ENCODE peak calls at places on chromosomes 6 and 20, in nine cellular contexts. One of them, this sample, is unnamed.

GRCh38 chr6:154187203-154187602 is 148.2 kb downstream of the OPRM1 start:
- DNase-seq in MM.1S: no peak
- DNase-seq in HL-60: no peak
- DNase-seq in mesothelial cell of epicardium: no peak
- DNase-seq in GM13977: no peak
- DNase-seq in fibroblast of mammary gland: no peak
- DNase-seq in astrocyte of the cerebellum: no peak
- DNase-seq in GM10248: no peak
- DNase-seq in fibroblast of pulmonary artery: no peak
- DNase-seq in this sample: no peak

GRCh38 chr20:37071481-37071911 is 24.3 kb downstream of the RBL1 start:
- DNase-seq in MM.1S: peak; percentile 53
- DNase-seq in HL-60: no peak
- DNase-seq in mesothelial cell of epicardium: no peak
- DNase-seq in GM13977: no peak
- DNase-seq in fibroblast of mammary gland: peak; percentile 55
- DNase-seq in astrocyte of the cerebellum: no peak
- DNase-seq in GM10248: no peak
- DNase-seq in fibroblast of pulmonary artery: peak; percentile 18
- DNase-seq in this sample: peak; percentile 58

GRCh38 chr6:32685603-32686002 is 19.1 kb upstream of the HLA-DQB1 start:
- DNase-seq in MM.1S: peak; percentile 90
- DNase-seq in HL-60: peak; percentile 29
- DNase-seq in mesothelial cell of epicardium: no peak
- DNase-seq in GM13977: peak; percentile 38
- DNase-seq in fibroblast of mammary gland: peak; percentile 3
- DNase-seq in astrocyte of the cerebellum: no peak
- DNase-seq in GM10248: peak; percentile 61
- DNase-seq in fibroblast of pulmonary artery: no peak
- DNase-seq in this sample: peak; percentile 34

GRCh38 chr6:68633654-68634502 is 1.2 kb upstream of the ADGRB3 start:
- DNase-seq in MM.1S: peak; percentile 13
- DNase-seq in HL-60: no peak
- DNase-seq in mesothelial cell of epicardium: no peak
- DNase-seq in GM13977: no peak
- DNase-seq in fibroblast of mammary gland: no peak
- DNase-seq in astrocyte of the cerebellum: no peak
- DNase-seq in GM10248: no peak
- DNase-seq in fibroblast of pulmonary artery: no peak
- DNase-seq in this sample: no peak

GRCh38 chr6:128144320-128144719 is 243.5 kb upstream of the THEMIS start:
- DNase-seq in MM.1S: no peak
- DNase-seq in HL-60: no peak
- DNase-seq in mesothelial cell of epicardium: no peak
- DNase-seq in GM13977: no peak
- DNase-seq in fibroblast of mammary gland: no peak
- DNase-seq in astrocyte of the cerebellum: no peak
- DNase-seq in GM10248: no peak
- DNase-seq in fibroblast of pulmonary artery: no peak
- DNase-seq in this sample: no peak

GRCh38 chr6:113591896-113592827 is 265.0 kb upstream of the MARCKS start:
- DNase-seq in MM.1S: no peak
- DNase-seq in HL-60: no peak
- DNase-seq in mesothelial cell of epicardium: no peak
- DNase-seq in GM13977: no peak
- DNase-seq in fibroblast of mammary gland: no peak
- DNase-seq in astrocyte of the cerebellum: peak; percentile 76
- DNase-seq in GM10248: no peak
- DNase-seq in fibroblast of pulmonary artery: peak; percentile 72
- DNase-seq in this sample: no peak

GRCh38 chr20:45918182-45918737 is 6.3 kb upstream of the PLTP start:
- DNase-seq in MM.1S: no peak
- DNase-seq in HL-60: no peak
- DNase-seq in mesothelial cell of epicardium: no peak
- DNase-seq in GM13977: no peak
- DNase-seq in fibroblast of mammary gland: peak; percentile 60
- DNase-seq in astrocyte of the cerebellum: no peak
- DNase-seq in GM10248: no peak
- DNase-seq in fibroblast of pulmonary artery: peak; percentile 71
- DNase-seq in this sample: no peak

GRCh38 chr20:35311822-35312221 is 19.6 kb upstream of the FAM83C start:
- DNase-seq in MM.1S: no peak
- DNase-seq in HL-60: no peak
- DNase-seq in mesothelial cell of epicardium: no peak
- DNase-seq in GM13977: no peak
- DNase-seq in fibroblast of mammary gland: no peak
- DNase-seq in astrocyte of the cerebellum: no peak
- DNase-seq in GM10248: no peak
- DNase-seq in fibroblast of pulmonary artery: no peak
- DNase-seq in this sample: no peak

GRCh38 chr6:148395583-148396101 is 53.0 kb downstream of the SASH1 start:
- DNase-seq in MM.1S: no peak
- DNase-seq in HL-60: no peak
- DNase-seq in mesothelial cell of epicardium: no peak
- DNase-seq in GM13977: no peak
- DNase-seq in fibroblast of mammary gland: no peak
- DNase-seq in astrocyte of the cerebellum: no peak
- DNase-seq in GM10248: no peak
- DNase-seq in fibroblast of pulmonary artery: no peak
- DNase-seq in this sample: no peak

GRCh38 chr6:111819458-111819857 is 53.8 kb downstream of the FYN start:
- DNase-seq in MM.1S: no peak
- DNase-seq in HL-60: no peak
- DNase-seq in mesothelial cell of epicardium: no peak
- DNase-seq in GM13977: no peak
- DNase-seq in fibroblast of mammary gland: no peak
- DNase-seq in astrocyte of the cerebellum: no peak
- DNase-seq in GM10248: no peak
- DNase-seq in fibroblast of pulmonary artery: no peak
- DNase-seq in this sample: no peak

GRCh38 chr6:32047855-32048766 is 9.9 kb downstream of the CYP21A2 start:
- DNase-seq in MM.1S: peak; percentile 50
- DNase-seq in HL-60: peak; percentile 23
- DNase-seq in mesothelial cell of epicardium: peak; percentile 47
- DNase-seq in GM13977: peak; percentile 80
- DNase-seq in fibroblast of mammary gland: peak; percentile 49
- DNase-seq in astrocyte of the cerebellum: no peak
- DNase-seq in GM10248: peak; percentile 80
- DNase-seq in fibroblast of pulmonary artery: peak; percentile 65
- DNase-seq in this sample: peak; percentile 72

GRCh38 chr20:20699144-20699543 is 13.3 kb downstream of the RALGAPA2 start:
- DNase-seq in MM.1S: no peak
- DNase-seq in HL-60: no peak
- DNase-seq in mesothelial cell of epicardium: no peak
- DNase-seq in GM13977: no peak
- DNase-seq in fibroblast of mammary gland: no peak
- DNase-seq in astrocyte of the cerebellum: no peak
- DNase-seq in GM10248: no peak
- DNase-seq in fibroblast of pulmonary artery: no peak
- DNase-seq in this sample: no peak

GRCh38 chr20:50308166-50308512 is 117.5 kb downstream of the CEBPB start:
- DNase-seq in MM.1S: no peak
- DNase-seq in HL-60: no peak
- DNase-seq in mesothelial cell of epicardium: no peak
- DNase-seq in GM13977: no peak
- DNase-seq in fibroblast of mammary gland: no peak
- DNase-seq in astrocyte of the cerebellum: no peak
- DNase-seq in GM10248: no peak
- DNase-seq in fibroblast of pulmonary artery: no peak
- DNase-seq in this sample: no peak

GRCh38 chr20:50308513-50309279 is 118.1 kb downstream of the CEBPB start:
- DNase-seq in MM.1S: no peak
- DNase-seq in HL-60: peak; percentile 76
- DNase-seq in mesothelial cell of epicardium: no peak
- DNase-seq in GM13977: no peak
- DNase-seq in fibroblast of mammary gland: peak; percentile 99
- DNase-seq in astrocyte of the cerebellum: peak; percentile 96
- DNase-seq in GM10248: no peak
- DNase-seq in fibroblast of pulmonary artery: peak; percentile 99
- DNase-seq in this sample: no peak

GRCh38 chr20:50304883-50305635 is 114.4 kb downstream of the CEBPB start:
- DNase-seq in MM.1S: no peak
- DNase-seq in HL-60: no peak
- DNase-seq in mesothelial cell of epicardium: no peak
- DNase-seq in GM13977: no peak
- DNase-seq in fibroblast of mammary gland: peak; percentile 100
- DNase-seq in astrocyte of the cerebellum: no peak
- DNase-seq in GM10248: no peak
- DNase-seq in fibroblast of pulmonary artery: peak; percentile 96
- DNase-seq in this sample: no peak

GRCh38 chr20:50305636-50306477 is 115.2 kb downstream of the CEBPB start:
- DNase-seq in MM.1S: no peak
- DNase-seq in HL-60: no peak
- DNase-seq in mesothelial cell of epicardium: no peak
- DNase-seq in GM13977: no peak
- DNase-seq in fibroblast of mammary gland: peak; percentile 87
- DNase-seq in astrocyte of the cerebellum: no peak
- DNase-seq in GM10248: no peak
- DNase-seq in fibroblast of pulmonary artery: peak; percentile 45
- DNase-seq in this sample: no peak

GRCh38 chr20:50306478-50307423 is 116.1 kb downstream of the CEBPB start:
- DNase-seq in MM.1S: no peak
- DNase-seq in HL-60: no peak
- DNase-seq in mesothelial cell of epicardium: no peak
- DNase-seq in GM13977: no peak
- DNase-seq in fibroblast of mammary gland: no peak
- DNase-seq in astrocyte of the cerebellum: no peak
- DNase-seq in GM10248: no peak
- DNase-seq in fibroblast of pulmonary artery: no peak
- DNase-seq in this sample: no peak
- TF ChIP-seq CTCF in MM.1S: no peak
- TF ChIP-seq CTCF in HL-60: no peak
- TF ChIP-seq CTCF in mesothelial cell of epicardium: no peak
- TF ChIP-seq CTCF in GM13977: no peak
- TF ChIP-seq CTCF in fibroblast of mammary gland: no peak
- TF ChIP-seq CTCF in astrocyte of the cerebellum: no peak
- TF ChIP-seq CTCF in GM10248: no peak
- TF ChIP-seq CTCF in fibroblast of pulmonary artery: no peak
- TF ChIP-seq CTCF in this sample: no peak

DNA sequence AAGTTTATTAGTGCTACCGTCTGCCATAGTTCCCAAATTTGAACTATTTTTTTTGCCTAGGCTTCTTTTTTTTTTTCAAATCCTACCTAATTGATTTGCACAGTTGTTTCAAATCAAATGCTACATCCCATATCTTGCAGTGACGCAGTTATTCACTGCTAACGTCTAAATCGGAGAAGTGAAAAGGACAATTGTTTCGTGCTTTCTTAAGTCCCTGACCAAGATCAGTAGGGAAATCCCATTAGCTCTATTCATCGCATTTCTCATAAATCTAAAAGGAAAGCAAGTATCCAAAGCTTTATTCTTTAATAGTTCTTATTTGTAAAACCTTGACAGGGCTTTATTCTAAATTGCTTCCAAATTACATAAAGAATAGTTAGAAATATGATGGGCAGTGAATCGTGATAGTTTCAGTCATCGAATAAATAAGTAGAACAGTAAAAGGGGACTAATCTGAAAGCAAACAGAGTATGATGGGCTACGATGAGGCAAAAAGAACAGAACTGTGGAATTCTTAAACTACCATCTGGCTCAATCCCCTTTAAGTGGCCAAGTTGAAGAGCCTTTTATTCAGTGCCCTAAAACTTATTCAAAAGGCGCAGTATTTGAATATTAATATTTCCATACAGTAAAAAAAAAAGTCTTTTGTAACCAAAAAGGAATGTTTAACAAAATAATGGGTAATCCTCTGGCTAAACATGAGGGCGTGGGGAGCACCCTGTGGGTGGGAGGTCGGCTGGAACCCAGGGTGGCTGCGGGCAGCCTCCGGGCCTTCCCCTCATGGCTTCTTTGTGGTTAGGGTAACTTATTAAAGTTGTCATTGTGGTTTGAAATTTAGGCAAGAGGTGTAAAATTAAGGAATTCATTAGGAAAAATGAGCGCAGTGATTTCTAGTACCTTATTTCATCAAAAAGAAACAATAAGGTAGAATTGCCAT is 3.0 kb upstream of the ARID1B start:
- DNase-seq in MM.1S: no peak
- DNase-seq in HL-60: no peak
- DNase-seq in mesothelial cell of epicardium: no peak
- DNase-seq in GM13977: no peak
- DNase-seq in fibroblast of mammary gland: peak; percentile 24
- DNase-seq in astrocyte of the cerebellum: no peak
- DNase-seq in GM10248: no peak
- DNase-seq in fibroblast of pulmonary artery: peak; percentile 56
- DNase-seq in this sample: no peak
- TF ChIP-seq CTCF in MM.1S: no peak
- TF ChIP-seq CTCF in HL-60: no peak
- TF ChIP-seq CTCF in mesothelial cell of epicardium: no peak
- TF ChIP-seq CTCF in GM13977: no peak
- TF ChIP-seq CTCF in fibroblast of mammary gland: no peak
- TF ChIP-seq CTCF in astrocyte of the cerebellum: no peak
- TF ChIP-seq CTCF in GM10248: no peak
- TF ChIP-seq CTCF in fibroblast of pulmonary artery: no peak
- TF ChIP-seq CTCF in this sample: no peak

DNA sequence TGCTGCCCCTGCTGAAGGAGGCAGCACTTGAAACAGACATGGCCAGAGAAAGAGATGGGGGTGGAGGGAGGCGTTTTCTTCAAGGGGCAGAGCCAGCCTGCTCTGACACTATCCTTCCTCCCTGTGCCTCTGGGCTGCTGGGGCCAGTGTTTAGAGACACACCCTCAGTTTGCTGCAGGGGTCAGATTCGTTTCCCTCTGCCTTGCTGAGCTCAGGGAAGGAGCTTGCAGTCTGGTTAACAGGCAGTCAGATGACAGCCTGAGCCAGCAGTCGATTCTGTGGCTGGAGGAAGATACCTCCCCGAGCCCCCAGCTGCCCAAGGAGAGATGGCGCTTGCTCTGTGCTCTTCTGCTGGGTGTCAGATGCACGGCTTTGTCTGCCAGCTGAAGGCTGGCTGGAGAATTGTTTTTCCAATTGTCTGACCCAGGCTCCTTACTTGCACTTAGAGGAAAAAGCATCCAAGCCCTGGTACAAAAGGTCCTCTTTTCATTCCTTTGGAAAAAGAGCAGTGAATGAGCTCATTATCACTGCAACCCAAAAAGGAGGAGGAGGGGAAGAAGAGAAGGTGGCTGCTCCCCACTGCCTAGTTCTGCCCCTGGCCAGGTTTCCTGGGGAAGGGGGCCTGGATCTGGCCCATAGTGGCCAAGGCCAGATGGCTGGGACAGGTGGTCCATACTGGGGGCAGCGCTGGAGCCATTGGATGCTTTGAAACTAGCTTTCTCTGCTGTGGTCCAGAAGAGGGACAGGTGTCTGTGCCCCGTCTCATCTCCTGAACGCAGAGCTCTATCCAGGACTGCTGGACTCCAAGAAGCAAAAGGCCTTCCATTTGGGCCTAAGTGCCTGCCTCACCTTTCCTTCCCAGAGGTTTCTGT is 88.2 kb downstream of the TCP11 start:
- DNase-seq in MM.1S: no peak
- DNase-seq in HL-60: no peak
- DNase-seq in mesothelial cell of epicardium: no peak
- DNase-seq in GM13977: no peak
- DNase-seq in fibroblast of mammary gland: peak; percentile 9
- DNase-seq in astrocyte of the cerebellum: no peak
- DNase-seq in GM10248: no peak
- DNase-seq in fibroblast of pulmonary artery: no peak
- DNase-seq in this sample: no peak
- TF ChIP-seq CTCF in MM.1S: no peak
- TF ChIP-seq CTCF in HL-60: no peak
- TF ChIP-seq CTCF in mesothelial cell of epicardium: no peak
- TF ChIP-seq CTCF in GM13977: no peak
- TF ChIP-seq CTCF in fibroblast of mammary gland: no peak
- TF ChIP-seq CTCF in astrocyte of the cerebellum: no peak
- TF ChIP-seq CTCF in GM10248: no peak
- TF ChIP-seq CTCF in fibroblast of pulmonary artery: no peak
- TF ChIP-seq CTCF in this sample: no peak

GRCh38 chr20:10321138-10321717 is 102.6 kb downstream of the SNAP25 start:
- DNase-seq in MM.1S: no peak
- DNase-seq in HL-60: no peak
- DNase-seq in mesothelial cell of epicardium: no peak
- DNase-seq in GM13977: no peak
- DNase-seq in fibroblast of mammary gland: no peak
- DNase-seq in astrocyte of the cerebellum: no peak
- DNase-seq in GM10248: no peak
- DNase-seq in fibroblast of pulmonary artery: no peak
- DNase-seq in this sample: no peak
- TF ChIP-seq CTCF in MM.1S: no peak
- TF ChIP-seq CTCF in HL-60: no peak
- TF ChIP-seq CTCF in mesothelial cell of epicardium: no peak
- TF ChIP-seq CTCF in GM13977: no peak
- TF ChIP-seq CTCF in fibroblast of mammary gland: no peak
- TF ChIP-seq CTCF in astrocyte of the cerebellum: no peak
- TF ChIP-seq CTCF in GM10248: no peak
- TF ChIP-seq CTCF in fibroblast of pulmonary artery: no peak
- TF ChIP-seq CTCF in this sample: no peak

This sample was measured in activated CD8-positive, alpha-beta T cell treated with anti-CD3 and anti-CD28 coated beads for 36 hours.